ENCODE peak calls at places on chromosomes 5 and 9, in eight cellular contexts. Y, E, K, F, Q, C, T and O are unnamed samples.

GRCh38 chr5:158212915-158213314 is 354.0 kb upstream of the CLINT1 start:
- DNase-seq in K (peak; percentile 19), Y (no peak), T (no peak), C (no peak), E (no peak), F (no peak), Q (peak; percentile 15), O (no peak)

GRCh38 chr9:93304574-93305496 is 120.9 kb downstream of the WNK2 start:
- DNase-seq in C (peak; percentile 36), E (peak; percentile 57), F (peak; percentile 29), Y (peak; percentile 87), T (peak; percentile 65), Q (peak; percentile 50), K (peak; percentile 54), O (no peak)

GRCh38 chr5:2030131-2030530 is 147.4 kb upstream of the IRX4 start:
- DNase-seq in T (no peak), K (no peak), Y (no peak), Q (no peak), F (no peak), C (no peak), E (no peak), O (no peak)

GRCh38 chr9:84556556-84556955 is 113.0 kb upstream of the NTRK2 start:
- DNase-seq in K (no peak), C (no peak), T (no peak), Y (no peak), E (no peak), Q (no peak), F (peak; percentile 67), O (no peak)

GRCh38 chr9:126631254-126631653 is 17.5 kb downstream of the LMX1B start:
- DNase-seq in C (no peak), T (no peak), E (no peak), F (no peak), Q (no peak), Y (no peak), K (no peak), O (no peak)

GRCh38 chr5:81779125-81779934 is 28.4 kb upstream of the SSBP2 start:
- DNase-seq in C (peak; percentile 47), T (peak; percentile 58), F (no peak), Q (peak; percentile 15), E (peak; percentile 80), K (peak; percentile 82), Y (peak; percentile 81), O (peak; percentile 81)

GRCh38 chr5:77847814-77848290 is 71.7 kb upstream of the TBCA start:
- DNase-seq in E (no peak), K (no peak), F (no peak), Y (no peak), C (no peak), Q (no peak), T (no peak), O (no peak)

GRCh38 chr5:55900776-55901175 is 49.6 kb downstream of the IL31RA start:
- DNase-seq in E (no peak), C (no peak), Y (no peak), Q (no peak), T (no peak), K (no peak), F (no peak), O (no peak)

GRCh38 chr5:146744358-146744757 is 134.2 kb downstream of the PPP2R2B start:
- DNase-seq in T (no peak), F (peak; percentile 9), Y (no peak), E (no peak), K (peak; percentile 49), Q (peak; percentile 36), C (no peak), O (no peak)

GRCh38 chr5:176379881-176380280 is 8.5 kb downstream of the NOP16 start:
- DNase-seq in Y (no peak), C (no peak), Q (no peak), E (no peak), F (no peak), T (no peak), K (no peak), O (no peak)

GRCh38 chr5:891837-892389 is 688 bp downstream of the BRD9 start:
- DNase-seq in C (no peak), F (peak; percentile 19), E (no peak), T (no peak), K (peak; percentile 30), Y (no peak), Q (peak; percentile 7), O (no peak)

GRCh38 chr9:36136277-36136893 is at the start of gene GLIPR2:
- DNase-seq in Y (peak; percentile 86), E (peak; percentile 92), Q (peak; percentile 64), T (peak; percentile 68), F (peak; percentile 66), C (peak; percentile 64), K (peak; percentile 72), O (no peak)

GRCh38 chr9:75147638-75148037 is 59.3 kb downstream of the OSTF1 start:
- DNase-seq in F (no peak), K (no peak), T (no peak), E (no peak), Y (no peak), C (no peak), Q (no peak), O (no peak)

GRCh38 chr9:97518909-97519307 is 17.4 kb downstream of the TMOD1 start:
- DNase-seq in C (peak; percentile 35), T (no peak), Q (peak; percentile 80), F (no peak), Y (peak; percentile 84), K (peak; percentile 89), E (peak; percentile 70), O (peak; percentile 33)

GRCh38 chr5:59357421-59357977 is 536.0 kb downstream of the PDE4D start:
- DNase-seq in T (peak; percentile 11), C (no peak), F (no peak), K (no peak), Q (no peak), E (no peak), Y (no peak), O (no peak)

GRCh38 chr9:112006361-112007020 is 109.9 kb downstream of the UGCG start:
- DNase-seq in Q (no peak), E (no peak), T (no peak), Y (no peak), F (no peak), C (no peak), K (no peak), O (no peak)

GRCh38 chr9:27261517-27262211 is 35.3 kb downstream of the EQTN start:
- DNase-seq in Q (peak; percentile 46), E (no peak), T (no peak), K (no peak), F (peak; percentile 34), C (no peak), Y (no peak), O (no peak)

GRCh38 chr5:91468643-91469422 is 85.7 kb upstream of the ARRDC3 start:
- DNase-seq in K (no peak), F (peak; percentile 1), Y (no peak), Q (peak; percentile 19), C (no peak), T (no peak), E (no peak), O (no peak)
- H3K27ac ChIP-seq in K (peak overlapping the region; percentile 17), F (no peak overlapping the region), Y (no peak overlapping the region), Q (peak overlapping the region; percentile 14), C (peak overlapping the region; percentile 62), T (no peak overlapping the region), E (no peak overlapping the region), O (peak overlapping the region; percentile 43)

DNA sequence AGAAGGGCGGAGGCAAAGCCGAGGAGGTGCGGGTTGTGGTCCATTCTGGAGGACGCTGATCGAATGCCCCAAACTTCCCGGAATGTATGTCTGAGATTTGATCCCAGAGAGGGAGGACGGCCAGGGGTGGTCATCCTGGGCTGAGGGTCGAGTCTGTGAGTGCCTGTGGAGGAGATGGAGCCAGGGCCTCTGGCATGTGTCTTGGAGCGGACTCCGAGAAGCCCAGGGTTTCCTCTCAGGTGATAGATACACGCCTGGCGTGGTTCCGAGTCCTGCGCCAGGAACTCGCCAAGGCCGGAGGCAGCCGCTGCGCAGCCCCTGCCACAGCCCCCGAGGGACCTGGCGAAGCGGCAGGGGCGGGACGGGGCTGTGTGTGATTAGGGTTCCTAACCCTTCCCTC is 363 bp downstream of the ZNF454 start:
- DNase-seq in E (no peak), C (no peak), T (peak; percentile 16), F (no peak), Q (no peak), K (peak; percentile 13), Y (no peak), O (no peak)
- H3K9me3 ChIP-seq in E (peaks cover 48% of the 10 kb centered on the region), C (peaks cover 11% of the 10 kb centered on the region), T (peaks cover 69% of the 10 kb centered on the region), F (peaks cover 66% of the 10 kb centered on the region), Q (peaks cover 32% of the 10 kb centered on the region), K (peaks cover 38% of the 10 kb centered on the region), Y (peaks cover 45% of the 10 kb centered on the region), O (peaks cover 49% of the 10 kb centered on the region)

GRCh38 chr5:8720476-8720875 is 825.4 kb downstream of the SEMA5A start:
- DNase-seq in Q (peak; percentile 45), E (no peak), T (no peak), K (no peak), F (no peak), Y (no peak), C (no peak), O (no peak)

GRCh38 chr5:8721536-8721935 is 824.3 kb downstream of the SEMA5A start:
- DNase-seq in K (no peak), F (no peak), Q (no peak), T (no peak), Y (no peak), C (no peak), E (no peak), O (no peak)

GRCh38 chr5:8714197-8714596 is 831.7 kb downstream of the SEMA5A start:
- DNase-seq in T (no peak), Y (no peak), C (no peak), F (no peak), E (no peak), Q (no peak), K (no peak), O (no peak)

GRCh38 chr5:8719797-8720196 is 826.1 kb downstream of the SEMA5A start:
- DNase-seq in C (no peak), Q (no peak), F (no peak), K (no peak), Y (no peak), T (no peak), E (no peak), O (no peak)
- TF ChIP-seq CTCF in C (no peak), Q (no peak), F (no peak), K (no peak), Y (no peak), T (no peak), E (no peak), O (no peak)

GRCh38 chr5:116651653-116652052 is 77.0 kb upstream of the SEMA6A start:
- DNase-seq in F (no peak), E (no peak), Q (no peak), C (no peak), T (no peak), K (no peak), Y (no peak), O (no peak)
- H3K27ac ChIP-seq in F (no peak overlapping the region), E (no peak overlapping the region), Q (no peak overlapping the region), C (peak overlapping the region; percentile 69), T (no peak overlapping the region), K (no peak overlapping the region), Y (no peak overlapping the region), O (no peak overlapping the region)

GRCh38 chr5:8306289-8306688 is 437.3 kb downstream of the MTRR start:
- DNase-seq in F (no peak), T (no peak), C (no peak), Y (no peak), K (no peak), Q (no peak), E (no peak), O (no peak)
- H3K9me3 ChIP-seq in F (peaks cover 20% of the 10 kb centered on the region), T (peaks cover 34% of the 10 kb centered on the region), C (no peaks in the 10 kb centered on the region), Y (peaks cover 11% of the 10 kb centered on the region), K (no peaks in the 10 kb centered on the region), Q (no peaks in the 10 kb centered on the region), E (peaks cover 4% of the 10 kb centered on the region), O (peaks cover 16% of the 10 kb centered on the region)